ENCODE peak calls at places on chromosome 11, in seven cellular contexts. One of them, this sample, is unnamed.

GRCh38 chr11:92225563-92226308 is 1.1 kb downstream of the FAT3 start:
- DNase-seq in stimulated activated CD4-positive, alpha-beta T cell treated with anti-CD3 and anti-CD28 coated beads, TNF-alpha, amount 100 ng/mL, for 48 hours: no peak
- DNase-seq in left ventricle myocardium inferior: no peak
- DNase-seq in HT-29: no peak
- DNase-seq in activated T-helper 1 cell treated with anti-CD3 and anti-CD28 coated beads, Interleukin-12 subunit alpha, Interleukin-12 subunit beta, Interleukin-2, Interleukin-4 antibody, amounts not matched to agents 30 ng/mL and 10 ng/mL and 1 ng/mL, durations not matched to agents 14 hours and 24 hours and 36 hours: no peak
- DNase-seq in iPS-NIHi11: peak; percentile 38
- DNase-seq in HCEC 1CT: no peak
- DNase-seq in this sample: peak; percentile 73

GRCh38 chr11:14075118-14075601 is 112.6 kb downstream of the SPON1 start:
- DNase-seq in stimulated activated CD4-positive, alpha-beta T cell treated with anti-CD3 and anti-CD28 coated beads, TNF-alpha, amount 100 ng/mL, for 48 hours: peak; percentile 41
- DNase-seq in left ventricle myocardium inferior: no peak
- DNase-seq in HT-29: no peak
- DNase-seq in activated T-helper 1 cell treated with anti-CD3 and anti-CD28 coated beads, Interleukin-12 subunit alpha, Interleukin-12 subunit beta, Interleukin-2, Interleukin-4 antibody, amounts not matched to agents 30 ng/mL and 10 ng/mL and 1 ng/mL, durations not matched to agents 14 hours and 24 hours and 36 hours: peak; percentile 46
- DNase-seq in iPS-NIHi11: peak; percentile 29
- DNase-seq in HCEC 1CT: peak; percentile 17
- DNase-seq in this sample: no peak

GRCh38 chr11:72760543-72761400 is 8.6 kb upstream of the ARAP1 start:
- DNase-seq in stimulated activated CD4-positive, alpha-beta T cell treated with anti-CD3 and anti-CD28 coated beads, TNF-alpha, amount 100 ng/mL, for 48 hours: no peak
- DNase-seq in left ventricle myocardium inferior: no peak
- DNase-seq in HT-29: no peak
- DNase-seq in activated T-helper 1 cell treated with anti-CD3 and anti-CD28 coated beads, Interleukin-12 subunit alpha, Interleukin-12 subunit beta, Interleukin-2, Interleukin-4 antibody, amounts not matched to agents 30 ng/mL and 10 ng/mL and 1 ng/mL, durations not matched to agents 14 hours and 24 hours and 36 hours: no peak
- DNase-seq in iPS-NIHi11: no peak
- DNase-seq in HCEC 1CT: peak; percentile 50
- DNase-seq in this sample: no peak

GRCh38 chr11:78339945-78340344 is 77.7 kb downstream of the GAB2 start:
- DNase-seq in stimulated activated CD4-positive, alpha-beta T cell treated with anti-CD3 and anti-CD28 coated beads, TNF-alpha, amount 100 ng/mL, for 48 hours: no peak
- DNase-seq in left ventricle myocardium inferior: no peak
- DNase-seq in HT-29: no peak
- DNase-seq in activated T-helper 1 cell treated with anti-CD3 and anti-CD28 coated beads, Interleukin-12 subunit alpha, Interleukin-12 subunit beta, Interleukin-2, Interleukin-4 antibody, amounts not matched to agents 30 ng/mL and 10 ng/mL and 1 ng/mL, durations not matched to agents 14 hours and 24 hours and 36 hours: no peak
- DNase-seq in iPS-NIHi11: no peak
- DNase-seq in HCEC 1CT: no peak
- DNase-seq in this sample: no peak

GRCh38 chr11:35792148-35792845 is 129.7 kb downstream of the TRIM44 start:
- DNase-seq in stimulated activated CD4-positive, alpha-beta T cell treated with anti-CD3 and anti-CD28 coated beads, TNF-alpha, amount 100 ng/mL, for 48 hours: no peak
- DNase-seq in left ventricle myocardium inferior: no peak
- DNase-seq in HT-29: no peak
- DNase-seq in activated T-helper 1 cell treated with anti-CD3 and anti-CD28 coated beads, Interleukin-12 subunit alpha, Interleukin-12 subunit beta, Interleukin-2, Interleukin-4 antibody, amounts not matched to agents 30 ng/mL and 10 ng/mL and 1 ng/mL, durations not matched to agents 14 hours and 24 hours and 36 hours: no peak
- DNase-seq in iPS-NIHi11: no peak
- DNase-seq in HCEC 1CT: no peak
- DNase-seq in this sample: no peak

GRCh38 chr11:127017482-127017881 is 16.9 kb upstream of the KIRREL3 start:
- DNase-seq in stimulated activated CD4-positive, alpha-beta T cell treated with anti-CD3 and anti-CD28 coated beads, TNF-alpha, amount 100 ng/mL, for 48 hours: no peak
- DNase-seq in left ventricle myocardium inferior: no peak
- DNase-seq in HT-29: peak; percentile 82
- DNase-seq in activated T-helper 1 cell treated with anti-CD3 and anti-CD28 coated beads, Interleukin-12 subunit alpha, Interleukin-12 subunit beta, Interleukin-2, Interleukin-4 antibody, amounts not matched to agents 30 ng/mL and 10 ng/mL and 1 ng/mL, durations not matched to agents 14 hours and 24 hours and 36 hours: no peak
- DNase-seq in iPS-NIHi11: peak; percentile 37
- DNase-seq in HCEC 1CT: peak; percentile 79
- DNase-seq in this sample: no peak

GRCh38 chr11:112780351-112781043 is 180.7 kb upstream of the NCAM1 start:
- DNase-seq in stimulated activated CD4-positive, alpha-beta T cell treated with anti-CD3 and anti-CD28 coated beads, TNF-alpha, amount 100 ng/mL, for 48 hours: no peak
- DNase-seq in left ventricle myocardium inferior: peak; percentile 65
- DNase-seq in HT-29: peak; percentile 12
- DNase-seq in activated T-helper 1 cell treated with anti-CD3 and anti-CD28 coated beads, Interleukin-12 subunit alpha, Interleukin-12 subunit beta, Interleukin-2, Interleukin-4 antibody, amounts not matched to agents 30 ng/mL and 10 ng/mL and 1 ng/mL, durations not matched to agents 14 hours and 24 hours and 36 hours: no peak
- DNase-seq in iPS-NIHi11: no peak
- DNase-seq in HCEC 1CT: no peak
- DNase-seq in this sample: peak; percentile 31

GRCh38 chr11:3047637-3048036 is 9.6 kb downstream of the CARS1 start:
- DNase-seq in stimulated activated CD4-positive, alpha-beta T cell treated with anti-CD3 and anti-CD28 coated beads, TNF-alpha, amount 100 ng/mL, for 48 hours: no peak
- DNase-seq in left ventricle myocardium inferior: no peak
- DNase-seq in HT-29: no peak
- DNase-seq in activated T-helper 1 cell treated with anti-CD3 and anti-CD28 coated beads, Interleukin-12 subunit alpha, Interleukin-12 subunit beta, Interleukin-2, Interleukin-4 antibody, amounts not matched to agents 30 ng/mL and 10 ng/mL and 1 ng/mL, durations not matched to agents 14 hours and 24 hours and 36 hours: no peak
- DNase-seq in iPS-NIHi11: no peak
- DNase-seq in HCEC 1CT: no peak
- DNase-seq in this sample: no peak

GRCh38 chr11:130781906-130782305 is 134.4 kb downstream of the SNX19 start:
- DNase-seq in stimulated activated CD4-positive, alpha-beta T cell treated with anti-CD3 and anti-CD28 coated beads, TNF-alpha, amount 100 ng/mL, for 48 hours: no peak
- DNase-seq in left ventricle myocardium inferior: no peak
- DNase-seq in HT-29: no peak
- DNase-seq in activated T-helper 1 cell treated with anti-CD3 and anti-CD28 coated beads, Interleukin-12 subunit alpha, Interleukin-12 subunit beta, Interleukin-2, Interleukin-4 antibody, amounts not matched to agents 30 ng/mL and 10 ng/mL and 1 ng/mL, durations not matched to agents 14 hours and 24 hours and 36 hours: no peak
- DNase-seq in iPS-NIHi11: no peak
- DNase-seq in HCEC 1CT: peak; percentile 34
- DNase-seq in this sample: no peak

GRCh38 chr11:91173701-91174100 is 950.9 kb upstream of the CHORDC1 start:
- DNase-seq in stimulated activated CD4-positive, alpha-beta T cell treated with anti-CD3 and anti-CD28 coated beads, TNF-alpha, amount 100 ng/mL, for 48 hours: no peak
- DNase-seq in left ventricle myocardium inferior: no peak
- DNase-seq in HT-29: no peak
- DNase-seq in activated T-helper 1 cell treated with anti-CD3 and anti-CD28 coated beads, Interleukin-12 subunit alpha, Interleukin-12 subunit beta, Interleukin-2, Interleukin-4 antibody, amounts not matched to agents 30 ng/mL and 10 ng/mL and 1 ng/mL, durations not matched to agents 14 hours and 24 hours and 36 hours: no peak
- DNase-seq in iPS-NIHi11: no peak
- DNase-seq in HCEC 1CT: peak; percentile 62
- DNase-seq in this sample: no peak

GRCh38 chr11:73454987-73455386 is 78.8 kb downstream of the RELT start:
- DNase-seq in stimulated activated CD4-positive, alpha-beta T cell treated with anti-CD3 and anti-CD28 coated beads, TNF-alpha, amount 100 ng/mL, for 48 hours: no peak
- DNase-seq in left ventricle myocardium inferior: no peak
- DNase-seq in HT-29: no peak
- DNase-seq in activated T-helper 1 cell treated with anti-CD3 and anti-CD28 coated beads, Interleukin-12 subunit alpha, Interleukin-12 subunit beta, Interleukin-2, Interleukin-4 antibody, amounts not matched to agents 30 ng/mL and 10 ng/mL and 1 ng/mL, durations not matched to agents 14 hours and 24 hours and 36 hours: no peak
- DNase-seq in iPS-NIHi11: no peak
- DNase-seq in HCEC 1CT: no peak
- DNase-seq in this sample: no peak

GRCh38 chr11:7196396-7197146 is 55.1 kb upstream of the SYT9 start:
- DNase-seq in stimulated activated CD4-positive, alpha-beta T cell treated with anti-CD3 and anti-CD28 coated beads, TNF-alpha, amount 100 ng/mL, for 48 hours: no peak
- DNase-seq in left ventricle myocardium inferior: no peak
- DNase-seq in HT-29: no peak
- DNase-seq in activated T-helper 1 cell treated with anti-CD3 and anti-CD28 coated beads, Interleukin-12 subunit alpha, Interleukin-12 subunit beta, Interleukin-2, Interleukin-4 antibody, amounts not matched to agents 30 ng/mL and 10 ng/mL and 1 ng/mL, durations not matched to agents 14 hours and 24 hours and 36 hours: no peak
- DNase-seq in iPS-NIHi11: no peak
- DNase-seq in HCEC 1CT: no peak
- DNase-seq in this sample: no peak

GRCh38 chr11:60914620-60915249 is 777 bp downstream of the TMEM109 start:
- DNase-seq in stimulated activated CD4-positive, alpha-beta T cell treated with anti-CD3 and anti-CD28 coated beads, TNF-alpha, amount 100 ng/mL, for 48 hours: no peak
- DNase-seq in left ventricle myocardium inferior: no peak
- DNase-seq in HT-29: peak; percentile 42
- DNase-seq in activated T-helper 1 cell treated with anti-CD3 and anti-CD28 coated beads, Interleukin-12 subunit alpha, Interleukin-12 subunit beta, Interleukin-2, Interleukin-4 antibody, amounts not matched to agents 30 ng/mL and 10 ng/mL and 1 ng/mL, durations not matched to agents 14 hours and 24 hours and 36 hours: no peak
- DNase-seq in iPS-NIHi11: no peak
- DNase-seq in HCEC 1CT: peak; percentile 24
- DNase-seq in this sample: no peak

GRCh38 chr11:19380375-19380774 is 139.6 kb upstream of the E2F8 start:
- DNase-seq in stimulated activated CD4-positive, alpha-beta T cell treated with anti-CD3 and anti-CD28 coated beads, TNF-alpha, amount 100 ng/mL, for 48 hours: no peak
- DNase-seq in left ventricle myocardium inferior: no peak
- DNase-seq in HT-29: peak; percentile 17
- DNase-seq in activated T-helper 1 cell treated with anti-CD3 and anti-CD28 coated beads, Interleukin-12 subunit alpha, Interleukin-12 subunit beta, Interleukin-2, Interleukin-4 antibody, amounts not matched to agents 30 ng/mL and 10 ng/mL and 1 ng/mL, durations not matched to agents 14 hours and 24 hours and 36 hours: no peak
- DNase-seq in iPS-NIHi11: no peak
- DNase-seq in HCEC 1CT: peak; percentile 93
- DNase-seq in this sample: no peak

GRCh38 chr11:133570376-133570775 is 38.1 kb upstream of the OPCML start:
- DNase-seq in stimulated activated CD4-positive, alpha-beta T cell treated with anti-CD3 and anti-CD28 coated beads, TNF-alpha, amount 100 ng/mL, for 48 hours: no peak
- DNase-seq in left ventricle myocardium inferior: no peak
- DNase-seq in HT-29: no peak
- DNase-seq in activated T-helper 1 cell treated with anti-CD3 and anti-CD28 coated beads, Interleukin-12 subunit alpha, Interleukin-12 subunit beta, Interleukin-2, Interleukin-4 antibody, amounts not matched to agents 30 ng/mL and 10 ng/mL and 1 ng/mL, durations not matched to agents 14 hours and 24 hours and 36 hours: no peak
- DNase-seq in iPS-NIHi11: no peak
- DNase-seq in HCEC 1CT: no peak
- DNase-seq in this sample: no peak

GRCh38 chr11:473975-474785 is 24.1 kb downstream of the PTDSS2 start:
- DNase-seq in stimulated activated CD4-positive, alpha-beta T cell treated with anti-CD3 and anti-CD28 coated beads, TNF-alpha, amount 100 ng/mL, for 48 hours: no peak
- DNase-seq in left ventricle myocardium inferior: no peak
- DNase-seq in HT-29: no peak
- DNase-seq in activated T-helper 1 cell treated with anti-CD3 and anti-CD28 coated beads, Interleukin-12 subunit alpha, Interleukin-12 subunit beta, Interleukin-2, Interleukin-4 antibody, amounts not matched to agents 30 ng/mL and 10 ng/mL and 1 ng/mL, durations not matched to agents 14 hours and 24 hours and 36 hours: no peak
- DNase-seq in iPS-NIHi11: peak; percentile 14
- DNase-seq in HCEC 1CT: no peak
- DNase-seq in this sample: peak; percentile 69

GRCh38 chr11:67379061-67380058 is 6.0 kb upstream of the CLCF1 start:
- DNase-seq in stimulated activated CD4-positive, alpha-beta T cell treated with anti-CD3 and anti-CD28 coated beads, TNF-alpha, amount 100 ng/mL, for 48 hours: no peak
- DNase-seq in left ventricle myocardium inferior: no peak
- DNase-seq in HT-29: peak; percentile 79
- DNase-seq in activated T-helper 1 cell treated with anti-CD3 and anti-CD28 coated beads, Interleukin-12 subunit alpha, Interleukin-12 subunit beta, Interleukin-2, Interleukin-4 antibody, amounts not matched to agents 30 ng/mL and 10 ng/mL and 1 ng/mL, durations not matched to agents 14 hours and 24 hours and 36 hours: no peak
- DNase-seq in iPS-NIHi11: no peak
- DNase-seq in HCEC 1CT: no peak
- DNase-seq in this sample: peak; percentile 67

GRCh38 chr11:11510939-11511338 is 110.9 kb downstream of the GALNT18 start:
- DNase-seq in stimulated activated CD4-positive, alpha-beta T cell treated with anti-CD3 and anti-CD28 coated beads, TNF-alpha, amount 100 ng/mL, for 48 hours: no peak
- DNase-seq in left ventricle myocardium inferior: peak; percentile 36
- DNase-seq in HT-29: no peak
- DNase-seq in activated T-helper 1 cell treated with anti-CD3 and anti-CD28 coated beads, Interleukin-12 subunit alpha, Interleukin-12 subunit beta, Interleukin-2, Interleukin-4 antibody, amounts not matched to agents 30 ng/mL and 10 ng/mL and 1 ng/mL, durations not matched to agents 14 hours and 24 hours and 36 hours: no peak
- DNase-seq in iPS-NIHi11: peak; percentile 53
- DNase-seq in HCEC 1CT: no peak
- DNase-seq in this sample: peak; percentile 47

GRCh38 chr11:79259800-79260199 is 181.0 kb downstream of the TENM4 start:
- DNase-seq in stimulated activated CD4-positive, alpha-beta T cell treated with anti-CD3 and anti-CD28 coated beads, TNF-alpha, amount 100 ng/mL, for 48 hours: no peak
- DNase-seq in left ventricle myocardium inferior: no peak
- DNase-seq in HT-29: peak; percentile 34
- DNase-seq in activated T-helper 1 cell treated with anti-CD3 and anti-CD28 coated beads, Interleukin-12 subunit alpha, Interleukin-12 subunit beta, Interleukin-2, Interleukin-4 antibody, amounts not matched to agents 30 ng/mL and 10 ng/mL and 1 ng/mL, durations not matched to agents 14 hours and 24 hours and 36 hours: no peak
- DNase-seq in iPS-NIHi11: no peak
- DNase-seq in HCEC 1CT: no peak
- DNase-seq in this sample: no peak

GRCh38 chr11:64059339-64060176 is 23.8 kb downstream of the FLRT1 start:
- DNase-seq in stimulated activated CD4-positive, alpha-beta T cell treated with anti-CD3 and anti-CD28 coated beads, TNF-alpha, amount 100 ng/mL, for 48 hours: no peak
- DNase-seq in left ventricle myocardium inferior: no peak
- DNase-seq in HT-29: no peak
- DNase-seq in activated T-helper 1 cell treated with anti-CD3 and anti-CD28 coated beads, Interleukin-12 subunit alpha, Interleukin-12 subunit beta, Interleukin-2, Interleukin-4 antibody, amounts not matched to agents 30 ng/mL and 10 ng/mL and 1 ng/mL, durations not matched to agents 14 hours and 24 hours and 36 hours: no peak
- DNase-seq in iPS-NIHi11: peak; percentile 89
- DNase-seq in HCEC 1CT: no peak
- DNase-seq in this sample: peak; percentile 98

GRCh38 chr11:126153006-126153405 is 58.4 kb downstream of the RPUSD4 start:
- DNase-seq in stimulated activated CD4-positive, alpha-beta T cell treated with anti-CD3 and anti-CD28 coated beads, TNF-alpha, amount 100 ng/mL, for 48 hours: no peak
- DNase-seq in left ventricle myocardium inferior: no peak
- DNase-seq in HT-29: no peak
- DNase-seq in activated T-helper 1 cell treated with anti-CD3 and anti-CD28 coated beads, Interleukin-12 subunit alpha, Interleukin-12 subunit beta, Interleukin-2, Interleukin-4 antibody, amounts not matched to agents 30 ng/mL and 10 ng/mL and 1 ng/mL, durations not matched to agents 14 hours and 24 hours and 36 hours: no peak
- DNase-seq in iPS-NIHi11: no peak
- DNase-seq in HCEC 1CT: no peak
- DNase-seq in this sample: no peak

GRCh38 chr11:74905326-74905725 is 43.6 kb downstream of the XRRA1 start:
- DNase-seq in stimulated activated CD4-positive, alpha-beta T cell treated with anti-CD3 and anti-CD28 coated beads, TNF-alpha, amount 100 ng/mL, for 48 hours: no peak
- DNase-seq in left ventricle myocardium inferior: no peak
- DNase-seq in HT-29: no peak
- DNase-seq in activated T-helper 1 cell treated with anti-CD3 and anti-CD28 coated beads, Interleukin-12 subunit alpha, Interleukin-12 subunit beta, Interleukin-2, Interleukin-4 antibody, amounts not matched to agents 30 ng/mL and 10 ng/mL and 1 ng/mL, durations not matched to agents 14 hours and 24 hours and 36 hours: no peak
- DNase-seq in iPS-NIHi11: no peak
- DNase-seq in HCEC 1CT: no peak
- DNase-seq in this sample: no peak

GRCh38 chr11:35211952-35212351 is 73.0 kb downstream of the CD44 start:
- DNase-seq in stimulated activated CD4-positive, alpha-beta T cell treated with anti-CD3 and anti-CD28 coated beads, TNF-alpha, amount 100 ng/mL, for 48 hours: no peak
- DNase-seq in left ventricle myocardium inferior: no peak
- DNase-seq in HT-29: no peak
- DNase-seq in activated T-helper 1 cell treated with anti-CD3 and anti-CD28 coated beads, Interleukin-12 subunit alpha, Interleukin-12 subunit beta, Interleukin-2, Interleukin-4 antibody, amounts not matched to agents 30 ng/mL and 10 ng/mL and 1 ng/mL, durations not matched to agents 14 hours and 24 hours and 36 hours: no peak
- DNase-seq in iPS-NIHi11: no peak
- DNase-seq in HCEC 1CT: no peak
- DNase-seq in this sample: no peak

GRCh38 chr11:127369301-127369968 is 368.9 kb upstream of the KIRREL3 start:
- DNase-seq in stimulated activated CD4-positive, alpha-beta T cell treated with anti-CD3 and anti-CD28 coated beads, TNF-alpha, amount 100 ng/mL, for 48 hours: no peak
- DNase-seq in left ventricle myocardium inferior: no peak
- DNase-seq in HT-29: no peak
- DNase-seq in activated T-helper 1 cell treated with anti-CD3 and anti-CD28 coated beads, Interleukin-12 subunit alpha, Interleukin-12 subunit beta, Interleukin-2, Interleukin-4 antibody, amounts not matched to agents 30 ng/mL and 10 ng/mL and 1 ng/mL, durations not matched to agents 14 hours and 24 hours and 36 hours: no peak
- DNase-seq in iPS-NIHi11: no peak
- DNase-seq in HCEC 1CT: no peak
- DNase-seq in this sample: no peak

GRCh38 chr11:125262194-125262824 is 97.8 kb downstream of the PKNOX2 start:
- DNase-seq in stimulated activated CD4-positive, alpha-beta T cell treated with anti-CD3 and anti-CD28 coated beads, TNF-alpha, amount 100 ng/mL, for 48 hours: no peak
- DNase-seq in left ventricle myocardium inferior: no peak
- DNase-seq in HT-29: no peak
- DNase-seq in activated T-helper 1 cell treated with anti-CD3 and anti-CD28 coated beads, Interleukin-12 subunit alpha, Interleukin-12 subunit beta, Interleukin-2, Interleukin-4 antibody, amounts not matched to agents 30 ng/mL and 10 ng/mL and 1 ng/mL, durations not matched to agents 14 hours and 24 hours and 36 hours: no peak
- DNase-seq in iPS-NIHi11: no peak
- DNase-seq in HCEC 1CT: no peak
- DNase-seq in this sample: no peak

GRCh38 chr11:19160839-19161238 is 40.9 kb downstream of the CSRP3 start:
- DNase-seq in stimulated activated CD4-positive, alpha-beta T cell treated with anti-CD3 and anti-CD28 coated beads, TNF-alpha, amount 100 ng/mL, for 48 hours: no peak
- DNase-seq in left ventricle myocardium inferior: no peak
- DNase-seq in HT-29: no peak
- DNase-seq in activated T-helper 1 cell treated with anti-CD3 and anti-CD28 coated beads, Interleukin-12 subunit alpha, Interleukin-12 subunit beta, Interleukin-2, Interleukin-4 antibody, amounts not matched to agents 30 ng/mL and 10 ng/mL and 1 ng/mL, durations not matched to agents 14 hours and 24 hours and 36 hours: no peak
- DNase-seq in iPS-NIHi11: no peak
- DNase-seq in HCEC 1CT: peak; percentile 24
- DNase-seq in this sample: no peak

GRCh38 chr11:86395061-86395551 is 20.4 kb downstream of the CCDC81 start:
- DNase-seq in stimulated activated CD4-positive, alpha-beta T cell treated with anti-CD3 and anti-CD28 coated beads, TNF-alpha, amount 100 ng/mL, for 48 hours: no peak
- DNase-seq in left ventricle myocardium inferior: no peak
- DNase-seq in HT-29: no peak
- DNase-seq in activated T-helper 1 cell treated with anti-CD3 and anti-CD28 coated beads, Interleukin-12 subunit alpha, Interleukin-12 subunit beta, Interleukin-2, Interleukin-4 antibody, amounts not matched to agents 30 ng/mL and 10 ng/mL and 1 ng/mL, durations not matched to agents 14 hours and 24 hours and 36 hours: no peak
- DNase-seq in iPS-NIHi11: peak; percentile 44
- DNase-seq in HCEC 1CT: peak; percentile 12
- DNase-seq in this sample: peak; percentile 16

GRCh38 chr11:65645710-65646109 is 7.8 kb downstream of the SIPA1 start:
- DNase-seq in stimulated activated CD4-positive, alpha-beta T cell treated with anti-CD3 and anti-CD28 coated beads, TNF-alpha, amount 100 ng/mL, for 48 hours: no peak
- DNase-seq in left ventricle myocardium inferior: no peak
- DNase-seq in HT-29: no peak
- DNase-seq in activated T-helper 1 cell treated with anti-CD3 and anti-CD28 coated beads, Interleukin-12 subunit alpha, Interleukin-12 subunit beta, Interleukin-2, Interleukin-4 antibody, amounts not matched to agents 30 ng/mL and 10 ng/mL and 1 ng/mL, durations not matched to agents 14 hours and 24 hours and 36 hours: no peak
- DNase-seq in iPS-NIHi11: no peak
- DNase-seq in HCEC 1CT: peak; percentile 13
- DNase-seq in this sample: no peak

This sample was measured in H7.